ENCODE peak calls at places on chromosome 17, in four cellular contexts. P, Q, K and Y are unnamed samples. For H3K27me3, the result is how much of the 10 kb centered on the place peaks cover.

GRCh38 chr17:80101946-80102706 is 745 bp downstream of the GAA start:
- DNase-seq in P (no peak), Q (no peak), K (no peak), Y (no peak)

GRCh38 chr17:75456417-75457046 is at the start of gene TMEM94:
- DNase-seq in P (peak), K (peak), Q (peak), Y (peak)

GRCh38 chr17:67506966-67507365 is 129.9 kb downstream of the PITPNC1 start:
- DNase-seq in K (no peak), Q (no peak), P (no peak), Y (no peak)

GRCh38 chr17:42676424-42677011 is at the start of gene PLEKHH3:
- DNase-seq in P (no peak), Q (no peak), K (no peak), Y (no peak)

GRCh38 chr17:41792835-41793748 is 6.6 kb upstream of the JUP start:
- DNase-seq in P (peak), K (no peak), Q (no peak), Y (no peak)

GRCh38 chr17:71883845-71884244 is 237.0 kb upstream of the SOX9 start:
- DNase-seq in K (no peak), Q (no peak), P (no peak), Y (no peak)

GRCh38 chr17:39672522-39673334 is 4.5 kb downstream of the PNMT start:
- DNase-seq in P (no peak), Q (no peak), K (no peak), Y (no peak)

GRCh38 chr17:43033947-43034622 is 9.1 kb downstream of the RND2 start:
- DNase-seq in P (no peak), K (no peak), Q (no peak), Y (no peak)

GRCh38 chr17:27522028-27522639 is 65.9 kb downstream of the KSR1 start:
- DNase-seq in P (no peak), K (no peak), Q (no peak), Y (no peak)

GRCh38 chr17:17305282-17305801 is 2.2 kb downstream of the NT5M start:
- DNase-seq in P (no peak), Q (no peak), K (no peak), Y (peak)

GRCh38 chr17:77147357-77147801 is 6.6 kb downstream of the SEC14L1 start:
- DNase-seq in P (no peak), K (no peak), Q (no peak), Y (no peak)

GRCh38 chr17:37844158-37844976 is 79.8 kb upstream of the TBC1D3K start:
- DNase-seq in P (peak), Q (peak), K (peak), Y (peak)

GRCh38 chr17:51152766-51153209 is 571 bp upstream of the NME1 start:
- DNase-seq in Q (peak), K (no peak), P (no peak), Y (no peak)

GRCh38 chr17:5034651-5035050 is 575 bp downstream of the SLC52A1 start:
- DNase-seq in P (no peak), K (no peak), Q (no peak), Y (no peak)

GRCh38 chr17:39096435-39097158 is 54.8 kb downstream of the PLXDC1 start:
- DNase-seq in P (peak), Q (no peak), K (no peak), Y (peak)

GRCh38 chr17:14794961-14795360 is 470.2 kb downstream of the PMP22 start:
- DNase-seq in Q (no peak), P (no peak), K (no peak), Y (no peak)

GRCh38 chr17:82170412-82170961 is 42.2 kb downstream of the CCDC57 start:
- DNase-seq in Q (no peak), P (no peak), K (no peak), Y (no peak)

GRCh38 chr17:40122944-40123810 is 1.4 kb downstream of the MSL1 start:
- DNase-seq in Q (peak), K (no peak), P (peak), Y (peak)

GRCh38 chr17:35286120-35286781 is 43.4 kb downstream of the SLFN5 start:
- DNase-seq in P (no peak), Q (no peak), K (no peak), Y (no peak)

GRCh38 chr17:73030995-73031394 is 61.5 kb downstream of the SLC39A11 start:
- DNase-seq in P (no peak), K (no peak), Q (no peak), Y (no peak)

GRCh38 chr17:82218349-82219075 is 5.9 kb upstream of the CCDC57 start:
- DNase-seq in K (no peak), Q (no peak), P (no peak), Y (no peak)

GRCh38 chr17:29709861-29710849 is 87.4 kb upstream of the CORO6 start:
- DNase-seq in P (no peak), Q (no peak), K (no peak), Y (no peak)

GRCh38 chr17:29292071-29292991 is 1.6 kb downstream of the NUFIP2 start:
- DNase-seq in K (no peak), Q (peak), P (peak), Y (peak)

GRCh38 chr17:43832168-43832975 is 574 bp downstream of the MPP3 start:
- DNase-seq in Q (peak), K (no peak), P (peak), Y (no peak)

GRCh38 chr17:4721203-4722135 is 9.8 kb upstream of the MED11 start:
- DNase-seq in Q (peak), P (no peak), K (no peak), Y (no peak)

GRCh38 chr17:66849851-66850580 is 15.1 kb downstream of the CACNG5 start:
- DNase-seq in K (no peak), Q (no peak), P (no peak), Y (no peak)

GRCh38 chr17:77363821-77364361 is 223.1 kb downstream of the SEC14L1 start:
- DNase-seq in K (no peak), P (no peak), Q (peak), Y (no peak)

GRCh38 chr17:65173284-65173793 is 36.2 kb downstream of the RGS9 start:
- DNase-seq in P (peak), K (no peak), Q (peak), Y (peak)

GRCh38 chr17:56629450-56630187 is 36.1 kb downstream of the NOG start:
- DNase-seq in Q (no peak), P (no peak), K (peak), Y (no peak)

GRCh38 chr17:43814714-43815113 is 18.2 kb downstream of the MPP3 start:
- DNase-seq in Q (no peak), P (no peak), K (no peak), Y (no peak)

GRCh38 chr17:48551601-48552452 is 6.9 kb upstream of the HOXB2 start:
- DNase-seq in K (no peak), Q (no peak), P (no peak), Y (no peak)

GRCh38 chr17:28747046-28747691 is 3.4 kb downstream of the TRAF4 start:
- DNase-seq in P (no peak), K (no peak), Q (no peak), Y (no peak)

GRCh38 chr17:6323626-6324356 is 111.1 kb downstream of the AIPL1 start:
- DNase-seq in P (peak), Q (no peak), K (no peak), Y (no peak)

GRCh38 chr17:68519911-68520310 is 7.7 kb downstream of the PRKAR1A start:
- DNase-seq in K (no peak), P (peak), Q (no peak), Y (no peak)

GRCh38 chr17:48577330-48577945 is 712 bp downstream of the HOXB4 start:
- DNase-seq in P (no peak), Q (peak), K (no peak), Y (no peak)

GRCh38 chr17:82878545-82878944 is 38.7 kb upstream of the ZNF750 start:
- DNase-seq in P (no peak), Q (no peak), K (no peak), Y (no peak)

GRCh38 chr17:17039911-17040310 is 2.3 kb upstream of the MPRIP start:
- DNase-seq in K (no peak), P (no peak), Q (no peak), Y (no peak)

GRCh38 chr17:70323269-70323668 is 153.9 kb downstream of the KCNJ2 start:
- DNase-seq in Q (no peak), K (no peak), P (no peak), Y (no peak)

GRCh38 chr17:82734987-82735866 is at the start of gene FN3K:
- DNase-seq in K (no peak), Q (peak), P (peak), Y (peak)

GRCh38 chr17:56373981-56374380 is 219.5 kb upstream of the NOG start:
- DNase-seq in K (no peak), P (no peak), Q (no peak), Y (no peak)

DNA sequence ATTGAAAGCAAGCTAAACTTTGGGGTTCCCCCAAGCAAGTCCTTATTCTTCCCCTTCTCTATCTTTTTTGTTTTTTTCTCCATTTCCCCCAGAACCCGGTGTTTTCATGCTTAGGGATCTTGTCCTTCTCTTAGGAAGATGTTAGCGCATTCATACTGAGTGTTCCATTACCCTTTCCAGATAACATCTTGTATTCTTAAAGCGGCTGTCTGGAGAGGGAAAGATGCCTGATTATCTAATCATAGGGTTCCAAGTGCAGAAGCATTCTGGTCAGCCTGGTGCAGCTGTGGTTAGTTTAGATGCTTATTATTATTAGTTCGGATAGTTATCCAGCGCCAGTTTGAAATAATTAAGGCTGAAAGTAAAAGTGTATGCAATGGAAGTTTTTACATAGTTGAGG is 2.0 kb downstream of the TOM1L1 start:
- DNase-seq in P (no peak), Q (no peak), K (no peak), Y (no peak)
- TF ChIP-seq CTCF in P (no peak), Q (no peak), K (no peak), Y (no peak)

DNA sequence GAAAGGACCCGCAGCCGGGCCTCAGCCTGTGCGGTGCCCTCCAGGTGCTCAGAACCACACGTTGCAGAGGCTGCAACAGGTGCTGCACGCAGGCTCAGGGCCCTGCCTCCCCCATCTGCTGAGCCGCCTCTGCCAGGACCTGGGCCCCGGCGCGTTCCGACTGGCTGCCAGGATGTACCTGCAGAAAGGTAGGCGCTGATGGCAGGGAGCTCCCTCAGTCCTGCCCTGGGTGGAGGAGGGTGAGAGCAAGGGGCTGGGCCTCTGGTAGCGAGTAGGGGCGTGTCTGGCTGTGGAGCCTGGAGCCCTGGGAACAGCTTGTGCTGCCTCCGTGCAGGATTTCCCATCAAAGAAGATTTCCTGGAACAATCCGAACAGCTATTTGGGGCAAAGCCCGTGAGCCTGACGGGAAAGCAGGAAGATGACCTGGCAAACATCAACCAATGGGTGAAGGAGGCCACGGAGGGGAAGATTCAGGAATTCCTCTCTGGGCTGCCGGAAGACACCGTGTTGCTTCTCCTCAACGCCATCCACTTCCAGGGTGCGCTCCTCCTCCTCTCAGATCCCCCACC is 4.4 kb downstream of the SERPINF2 start:
- DNase-seq in Q (no peak), P (no peak), K (no peak), Y (no peak)
- H3K27ac ChIP-seq in Q (no peak), P (no peak), K (no peak), Y (no peak)

GRCh38 chr17:63916566-63917185 is 2.0 kb downstream of the GH1 start:
- DNase-seq in P (no peak), K (no peak), Q (no peak), Y (no peak)
- H3K27me3 ChIP-seq in P (under half), K (under half), Q (under half), Y (under half)

GRCh38 chr17:11628374-11628773 is 30.1 kb downstream of the DNAH9 start:
- DNase-seq in P (no peak), K (no peak), Q (no peak), Y (no peak)
- TF ChIP-seq CTCF in P (no peak), K (peak), Q (no peak), Y (no peak)

DNA sequence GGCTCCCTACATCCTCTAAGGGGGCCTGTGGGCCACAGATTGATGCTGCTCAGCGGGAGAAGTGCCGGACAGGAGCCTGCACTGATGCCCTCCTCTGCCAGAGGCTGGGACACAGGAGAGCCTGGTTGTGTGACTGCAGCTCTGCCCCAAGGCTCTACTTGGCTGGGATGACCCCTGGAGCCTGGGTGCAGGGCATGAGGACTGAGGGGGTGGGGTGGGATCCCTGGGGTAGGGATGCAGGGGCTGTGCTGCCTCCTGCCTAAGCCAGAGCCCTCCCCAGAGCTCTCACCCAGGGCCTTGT is 577 bp downstream of the EVPLL start:
- DNase-seq in Q (no peak), P (no peak), K (no peak), Y (no peak)
- H3K27ac ChIP-seq in Q (no peak), P (no peak), K (no peak), Y (no peak)

DNA sequence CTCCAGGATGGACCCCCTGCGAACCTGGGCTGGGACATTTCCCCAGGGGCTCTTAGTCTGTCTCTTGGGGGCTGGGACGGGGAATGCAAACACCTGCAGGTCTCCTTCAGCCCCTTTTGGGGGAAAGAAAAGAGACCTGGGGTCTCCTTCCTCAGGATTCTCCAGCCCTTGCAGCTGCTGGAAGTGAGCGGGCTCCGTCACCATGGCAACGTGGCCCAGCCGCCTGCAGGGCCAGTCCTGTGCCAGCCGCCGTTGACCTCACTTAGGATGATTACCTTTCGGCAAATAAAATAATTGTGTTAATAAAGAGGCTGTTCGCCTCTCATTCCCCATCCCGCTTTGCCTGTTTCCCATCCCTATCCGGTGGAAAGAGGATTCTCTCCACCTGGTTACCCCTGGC is 25.7 kb downstream of the MRM1 start:
- DNase-seq in Q (no peak), K (no peak), P (no peak), Y (no peak)
- H3K27me3 ChIP-seq in Q (under half), K (under half), P (under half), Y (under half)

DNA sequence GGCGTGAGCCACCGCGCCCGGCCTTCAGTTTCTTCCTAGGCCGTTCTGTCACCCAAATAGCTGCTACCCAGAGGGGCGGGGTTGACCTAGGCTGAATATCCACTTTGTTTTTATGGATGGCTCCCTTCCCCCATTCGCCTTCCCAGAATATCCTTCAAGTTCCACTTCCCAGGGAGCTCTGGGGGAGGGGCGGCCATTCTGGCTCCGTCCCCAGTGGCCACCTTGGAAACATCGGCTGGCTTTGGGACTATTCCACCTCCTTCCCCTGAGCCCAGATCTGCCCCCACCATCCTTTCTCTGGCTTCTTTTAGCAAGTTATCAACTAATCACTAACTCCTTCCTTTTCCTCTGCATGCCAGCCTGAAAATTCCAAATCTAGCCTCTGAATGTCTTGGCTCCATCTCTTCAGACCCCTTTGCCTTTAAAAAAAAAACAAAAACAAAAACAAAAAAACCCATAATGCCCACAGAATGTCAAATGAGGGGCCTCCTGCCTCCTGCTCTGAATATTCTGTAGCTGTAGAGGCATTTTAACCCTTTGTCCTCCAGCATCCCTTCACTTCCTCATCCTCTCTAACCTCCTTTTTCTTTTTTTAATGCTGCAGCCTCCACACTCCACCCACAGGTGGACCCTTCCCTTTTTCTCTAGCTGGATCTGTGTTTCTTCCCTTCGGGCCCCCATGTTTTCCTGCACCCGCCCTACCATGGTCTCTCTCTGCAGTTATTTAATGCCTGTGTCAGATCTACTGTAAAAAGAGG is 6.4 kb downstream of the ATP1B2 start:
- DNase-seq in Q (peak), P (peak), K (peak), Y (no peak)
- TF ChIP-seq CTCF in Q (peak), P (no peak), K (peak), Y (no peak)

GRCh38 chr17:78365561-78366108 is 5.8 kb upstream of the SOCS3 start:
- DNase-seq in K (peak), P (no peak), Q (no peak), Y (no peak)
- H3K27ac ChIP-seq in K (peak), P (peak), Q (no peak), Y (no peak)

DNA sequence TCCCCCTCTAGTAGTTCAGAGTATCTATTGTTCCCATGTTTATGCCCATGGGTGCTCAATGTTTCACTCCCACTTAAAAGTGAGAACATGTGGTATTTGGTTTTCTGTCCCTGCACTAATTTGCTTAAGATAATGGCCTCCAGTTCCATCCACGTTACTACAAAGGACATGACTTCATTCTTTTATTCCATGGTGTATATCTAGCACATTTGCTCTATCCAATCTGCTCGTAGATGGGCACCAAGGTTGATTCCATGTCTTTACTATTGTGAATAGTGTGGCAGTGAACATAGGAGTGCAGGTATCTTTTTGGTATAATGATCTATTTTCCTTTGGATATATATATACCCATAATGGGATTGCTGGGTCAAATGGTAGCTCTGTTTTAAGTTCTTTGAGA is 169.2 kb upstream of the TBX2 start:
- DNase-seq in Q (no peak), P (no peak), K (no peak), Y (no peak)
- H3K27me3 ChIP-seq in Q (under half), P (under half), K (under half), Y (under half)